ENCODE peak calls at places on chromosomes 3 and 15, in ten cellular contexts. W is naive thymus-derived CD8-positive, alpha-beta T cell; R is ovary; K is DMS153; O is DMS53; F is CD4-positive, alpha-beta T cell; L is effector CD4-positive, alpha-beta T cell; H is fibroblast of pulmonary artery; E is upper lobe of right lung; Y is Ammon's horn. J is an unnamed sample.

GRCh38 chr3:15630646-15631350 is 29.3 kb downstream of the BTD start:
- DNase-seq in Y (peak; percentile 34), E (no peak), K (no peak), H (peak; percentile 82), O (peak; percentile 9), F (no peak), W (no peak), R (no peak), L (no peak), J (no peak)

GRCh38 chr3:53102601-53103147 is 27.6 kb downstream of the RFT1 start:
- DNase-seq in F (peak; percentile 8), E (no peak), L (no peak), H (no peak), O (no peak), R (no peak), Y (no peak), K (no peak), W (no peak), J (no peak)

GRCh38 chr3:183650554-183650953 is 15.1 kb downstream of the KLHL24 start:
- DNase-seq in R (no peak), W (no peak), F (no peak), K (no peak), O (no peak), L (no peak), E (no peak), H (peak; percentile 18), Y (no peak), J (no peak)

GRCh38 chr3:149395107-149396089 is 17.9 kb upstream of the TM4SF1 start:
- DNase-seq in R (peak; percentile 65), W (no peak), K (peak; percentile 78), L (no peak), O (peak; percentile 72), Y (no peak), F (no peak), H (peak; percentile 87), E (no peak), J (peak; percentile 92)

GRCh38 chr3:123046262-123046873 is 18.8 kb upstream of the SEMA5B start:
- DNase-seq in W (no peak), R (no peak), L (no peak), O (no peak), E (no peak), K (no peak), F (no peak), Y (no peak), H (no peak), J (no peak)

GRCh38 chr3:16885948-16886683 is 1.4 kb downstream of the PLCL2 start:
- DNase-seq in W (peak; percentile 47), F (no peak), O (no peak), K (no peak), Y (no peak), L (no peak), R (no peak), E (no peak), H (peak; percentile 61), J (no peak)

GRCh38 chr3:31027191-31027761 is 132.8 kb upstream of the GADL1 start:
- DNase-seq in H (no peak), F (no peak), E (no peak), L (no peak), O (peak; percentile 0), W (no peak), K (no peak), R (no peak), Y (no peak), J (no peak)

GRCh38 chr3:186938716-186939115 is 8.4 kb downstream of the ST6GAL1 start:
- DNase-seq in H (peak; percentile 82), L (no peak), W (no peak), Y (no peak), R (no peak), F (no peak), O (no peak), K (no peak), E (no peak), J (no peak)

GRCh38 chr3:172061724-172062184 is 22.4 kb downstream of the FNDC3B start:
- DNase-seq in L (no peak), E (no peak), Y (peak; percentile 43), O (no peak), H (no peak), F (no peak), W (no peak), K (no peak), R (no peak), J (no peak)

GRCh38 chr15:101444015-101444414 is 45.5 kb downstream of the PCSK6 start:
- DNase-seq in R (no peak), O (no peak), Y (no peak), K (no peak), E (no peak), W (no peak), L (no peak), F (no peak), H (no peak), J (no peak)

J was measured in NCI-H2029.